ENCODE peak calls at places on chromosomes 11 and 22, in six cellular contexts. One of them, this sample, is unnamed.

GRCh38 chr22:46538816-46539163 is 1.4 kb upstream of the CELSR1 start:
- DNase-seq in AG09309: no peak
- DNase-seq in HAP-1: no peak
- DNase-seq in GM23248: peak
- DNase-seq in MM.1S: no peak
- DNase-seq in upper lobe of right lung: peak
- DNase-seq in this sample: peak

GRCh38 chr22:44330188-44330726 is 17.5 kb upstream of the SHISAL1 start:
- DNase-seq in AG09309: no peak
- DNase-seq in HAP-1: no peak
- DNase-seq in GM23248: no peak
- DNase-seq in MM.1S: no peak
- DNase-seq in upper lobe of right lung: no peak
- DNase-seq in this sample: no peak

GRCh38 chr11:108857382-108857781 is 192.5 kb downstream of the DDX10 start:
- DNase-seq in AG09309: no peak
- DNase-seq in HAP-1: no peak
- DNase-seq in GM23248: no peak
- DNase-seq in MM.1S: no peak
- DNase-seq in upper lobe of right lung: no peak
- DNase-seq in this sample: no peak

GRCh38 chr22:22547226-22547625 is 11.8 kb downstream of the PRAME start:
- DNase-seq in AG09309: no peak
- DNase-seq in HAP-1: no peak
- DNase-seq in GM23248: no peak
- DNase-seq in MM.1S: no peak
- DNase-seq in upper lobe of right lung: no peak
- DNase-seq in this sample: no peak

GRCh38 chr11:128884703-128885338 is 6.3 kb upstream of the KCNJ5 start:
- DNase-seq in AG09309: peak
- DNase-seq in HAP-1: peak
- DNase-seq in GM23248: peak
- DNase-seq in MM.1S: peak
- DNase-seq in upper lobe of right lung: no peak
- DNase-seq in this sample: peak

GRCh38 chr11:44130751-44131150 is 35.3 kb downstream of the EXT2 start:
- DNase-seq in AG09309: no peak
- DNase-seq in HAP-1: no peak
- DNase-seq in GM23248: no peak
- DNase-seq in MM.1S: no peak
- DNase-seq in upper lobe of right lung: no peak
- DNase-seq in this sample: no peak

GRCh38 chr22:23889620-23890019 is 4.6 kb upstream of the MIF start:
- DNase-seq in AG09309: no peak
- DNase-seq in HAP-1: no peak
- DNase-seq in GM23248: peak
- DNase-seq in MM.1S: no peak
- DNase-seq in upper lobe of right lung: no peak
- DNase-seq in this sample: no peak

GRCh38 chr11:76723142-76723541 is 52.6 kb upstream of the LRRC32 start:
- DNase-seq in AG09309: no peak
- DNase-seq in HAP-1: no peak
- DNase-seq in GM23248: no peak
- DNase-seq in MM.1S: no peak
- DNase-seq in upper lobe of right lung: no peak
- DNase-seq in this sample: no peak

GRCh38 chr11:86292912-86293606 is 9.0 kb upstream of the HIKESHI start:
- DNase-seq in AG09309: no peak
- DNase-seq in HAP-1: no peak
- DNase-seq in GM23248: no peak
- DNase-seq in MM.1S: no peak
- DNase-seq in upper lobe of right lung: no peak
- DNase-seq in this sample: no peak

GRCh38 chr11:126491092-126491491 is 135.6 kb downstream of the ST3GAL4 start:
- DNase-seq in AG09309: no peak
- DNase-seq in HAP-1: no peak
- DNase-seq in GM23248: no peak
- DNase-seq in MM.1S: peak
- DNase-seq in upper lobe of right lung: peak
- DNase-seq in this sample: no peak

GRCh38 chr11:18064450-18065048 is 18.5 kb upstream of the TPH1 start:
- DNase-seq in AG09309: no peak
- DNase-seq in HAP-1: no peak
- DNase-seq in GM23248: no peak
- DNase-seq in MM.1S: no peak
- DNase-seq in upper lobe of right lung: no peak
- DNase-seq in this sample: no peak

GRCh38 chr11:118915396-118915795 is 10.3 kb downstream of the BCL9L start:
- DNase-seq in AG09309: no peak
- DNase-seq in HAP-1: no peak
- DNase-seq in GM23248: no peak
- DNase-seq in MM.1S: no peak
- DNase-seq in upper lobe of right lung: no peak
- DNase-seq in this sample: no peak

GRCh38 chr11:118912742-118913410 is 12.8 kb downstream of the BCL9L start:
- DNase-seq in AG09309: no peak
- DNase-seq in HAP-1: no peak
- DNase-seq in GM23248: peak
- DNase-seq in MM.1S: no peak
- DNase-seq in upper lobe of right lung: no peak
- DNase-seq in this sample: peak

GRCh38 chr11:118911880-118912741 is 13.6 kb downstream of the BCL9L start:
- DNase-seq in AG09309: no peak
- DNase-seq in HAP-1: peak
- DNase-seq in GM23248: peak
- DNase-seq in MM.1S: no peak
- DNase-seq in upper lobe of right lung: peak
- DNase-seq in this sample: peak

GRCh38 chr11:118914178-118914918 is 11.4 kb downstream of the BCL9L start:
- DNase-seq in AG09309: no peak
- DNase-seq in HAP-1: no peak
- DNase-seq in GM23248: no peak
- DNase-seq in MM.1S: no peak
- DNase-seq in upper lobe of right lung: no peak
- DNase-seq in this sample: no peak

GRCh38 chr11:118913411-118914125 is 12.2 kb downstream of the BCL9L start:
- DNase-seq in AG09309: no peak
- DNase-seq in HAP-1: no peak
- DNase-seq in GM23248: peak
- DNase-seq in MM.1S: no peak
- DNase-seq in upper lobe of right lung: no peak
- DNase-seq in this sample: peak
- H3K4me3 ChIP-seq in AG09309: no peak
- H3K4me3 ChIP-seq in HAP-1: no peak
- H3K4me3 ChIP-seq in GM23248: no peak
- H3K4me3 ChIP-seq in MM.1S: no peak
- H3K4me3 ChIP-seq in upper lobe of right lung: peak
- H3K4me3 ChIP-seq in this sample: peak

GRCh38 chr11:38927993-38928392 is 2330.0 kb upstream of the RAG2 start:
- DNase-seq in AG09309: no peak
- DNase-seq in HAP-1: no peak
- DNase-seq in GM23248: no peak
- DNase-seq in MM.1S: no peak
- DNase-seq in upper lobe of right lung: no peak
- DNase-seq in this sample: peak
- H3K4me3 ChIP-seq in AG09309: no peak
- H3K4me3 ChIP-seq in HAP-1: no peak
- H3K4me3 ChIP-seq in GM23248: no peak
- H3K4me3 ChIP-seq in MM.1S: no peak
- H3K4me3 ChIP-seq in upper lobe of right lung: no peak
- H3K4me3 ChIP-seq in this sample: no peak

GRCh38 chr11:41659990-41660389 is 200.5 kb upstream of the LRRC4C start:
- DNase-seq in AG09309: no peak
- DNase-seq in HAP-1: no peak
- DNase-seq in GM23248: no peak
- DNase-seq in MM.1S: no peak
- DNase-seq in upper lobe of right lung: no peak
- DNase-seq in this sample: no peak
- H3K4me3 ChIP-seq in AG09309: no peak
- H3K4me3 ChIP-seq in HAP-1: no peak
- H3K4me3 ChIP-seq in GM23248: no peak
- H3K4me3 ChIP-seq in MM.1S: no peak
- H3K4me3 ChIP-seq in upper lobe of right lung: no peak
- H3K4me3 ChIP-seq in this sample: no peak

GRCh38 chr11:69449320-69450063 is 32.0 kb upstream of the LINC01488 start:
- DNase-seq in AG09309: no peak
- DNase-seq in HAP-1: no peak
- DNase-seq in GM23248: no peak
- DNase-seq in MM.1S: no peak
- DNase-seq in upper lobe of right lung: no peak
- DNase-seq in this sample: no peak
- H3K4me3 ChIP-seq in AG09309: no peak
- H3K4me3 ChIP-seq in HAP-1: no peak
- H3K4me3 ChIP-seq in GM23248: no peak
- H3K4me3 ChIP-seq in MM.1S: no peak
- H3K4me3 ChIP-seq in upper lobe of right lung: no peak
- H3K4me3 ChIP-seq in this sample: no peak

DNA sequence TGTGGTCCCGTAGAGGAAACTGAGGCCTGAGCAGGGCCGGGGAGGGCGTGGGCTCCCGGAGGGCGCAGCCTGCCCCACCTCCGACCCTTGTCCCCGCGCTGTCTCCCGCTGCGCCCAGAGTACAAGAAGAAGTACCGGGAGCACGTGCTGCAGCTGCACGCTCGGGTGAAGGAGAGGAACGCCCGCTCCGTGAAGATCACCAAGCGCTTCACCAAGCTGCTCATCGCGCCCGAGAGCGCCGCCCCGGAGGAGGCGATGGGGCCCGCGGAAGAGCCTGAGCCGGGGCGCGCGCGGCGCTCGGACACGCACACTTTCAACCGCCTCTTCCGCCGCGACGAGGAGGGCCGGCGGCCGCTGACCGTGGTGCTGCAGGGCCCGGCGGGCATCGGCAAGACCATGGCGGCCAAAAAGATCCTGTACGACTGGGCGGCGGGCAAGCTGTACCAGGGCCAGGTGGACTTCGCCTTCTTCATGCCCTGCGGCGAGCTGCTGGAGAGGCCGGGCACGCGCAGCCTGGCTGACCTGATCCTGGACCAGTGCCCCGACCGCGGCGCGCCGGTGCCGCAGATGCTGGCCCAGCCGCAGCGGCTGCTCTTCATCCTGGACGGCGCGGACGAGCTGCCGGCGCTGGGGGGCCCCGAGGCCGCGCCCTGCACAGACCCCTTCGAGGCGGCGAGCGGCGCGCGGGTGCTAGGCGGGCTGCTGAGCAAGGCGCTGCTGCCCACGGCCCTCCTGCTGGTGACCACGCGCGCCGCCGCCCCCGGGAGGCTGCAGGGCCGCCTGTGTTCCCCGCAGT is 2.0 kb downstream of the NLRP6 start:
- DNase-seq in AG09309: no peak
- DNase-seq in HAP-1: no peak
- DNase-seq in GM23248: peak
- DNase-seq in MM.1S: no peak
- DNase-seq in upper lobe of right lung: peak
- DNase-seq in this sample: peak
- H3K4me3 ChIP-seq in AG09309: no peak
- H3K4me3 ChIP-seq in HAP-1: no peak
- H3K4me3 ChIP-seq in GM23248: no peak
- H3K4me3 ChIP-seq in MM.1S: no peak
- H3K4me3 ChIP-seq in upper lobe of right lung: peak
- H3K4me3 ChIP-seq in this sample: no peak

GRCh38 chr11:93330446-93330984 is at the start of gene DEUP1:
- DNase-seq in AG09309: no peak
- DNase-seq in HAP-1: no peak
- DNase-seq in GM23248: peak
- DNase-seq in MM.1S: peak
- DNase-seq in upper lobe of right lung: peak
- DNase-seq in this sample: peak
- H3K4me3 ChIP-seq in AG09309: peak
- H3K4me3 ChIP-seq in HAP-1: no peak
- H3K4me3 ChIP-seq in GM23248: peak
- H3K4me3 ChIP-seq in MM.1S: no peak
- H3K4me3 ChIP-seq in upper lobe of right lung: peak
- H3K4me3 ChIP-seq in this sample: no peak

DNA sequence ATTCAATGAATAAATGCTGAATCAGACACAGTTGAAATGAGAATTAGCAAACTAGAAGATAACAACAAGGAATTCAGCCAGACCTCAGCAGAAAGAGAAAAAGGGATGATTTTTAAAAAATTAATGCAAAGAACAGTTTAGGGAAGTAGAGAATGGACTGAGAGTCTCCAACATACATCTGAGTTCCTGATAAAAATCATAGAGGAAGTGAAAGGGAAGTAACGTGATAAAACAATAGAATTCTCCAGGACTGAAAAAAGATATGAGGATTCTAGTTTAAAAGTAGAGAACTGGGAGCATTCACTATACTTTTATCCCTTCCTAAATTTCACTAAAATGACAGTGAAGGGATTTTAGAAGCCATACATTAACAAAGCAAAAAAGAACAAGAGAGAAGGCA is 592.0 kb downstream of the SOX6 start:
- DNase-seq in AG09309: no peak
- DNase-seq in HAP-1: no peak
- DNase-seq in GM23248: no peak
- DNase-seq in MM.1S: no peak
- DNase-seq in upper lobe of right lung: no peak
- DNase-seq in this sample: no peak
- H3K4me3 ChIP-seq in AG09309: no peak
- H3K4me3 ChIP-seq in HAP-1: no peak
- H3K4me3 ChIP-seq in GM23248: no peak
- H3K4me3 ChIP-seq in MM.1S: no peak
- H3K4me3 ChIP-seq in upper lobe of right lung: no peak
- H3K4me3 ChIP-seq in this sample: no peak

GRCh38 chr22:32828561-32828960 is 27.1 kb downstream of the TIMP3 start:
- DNase-seq in AG09309: no peak
- DNase-seq in HAP-1: no peak
- DNase-seq in GM23248: no peak
- DNase-seq in MM.1S: no peak
- DNase-seq in upper lobe of right lung: no peak
- DNase-seq in this sample: no peak
- H3K4me3 ChIP-seq in AG09309: no peak
- H3K4me3 ChIP-seq in HAP-1: no peak
- H3K4me3 ChIP-seq in GM23248: no peak
- H3K4me3 ChIP-seq in MM.1S: no peak
- H3K4me3 ChIP-seq in upper lobe of right lung: no peak
- H3K4me3 ChIP-seq in this sample: no peak

DNA sequence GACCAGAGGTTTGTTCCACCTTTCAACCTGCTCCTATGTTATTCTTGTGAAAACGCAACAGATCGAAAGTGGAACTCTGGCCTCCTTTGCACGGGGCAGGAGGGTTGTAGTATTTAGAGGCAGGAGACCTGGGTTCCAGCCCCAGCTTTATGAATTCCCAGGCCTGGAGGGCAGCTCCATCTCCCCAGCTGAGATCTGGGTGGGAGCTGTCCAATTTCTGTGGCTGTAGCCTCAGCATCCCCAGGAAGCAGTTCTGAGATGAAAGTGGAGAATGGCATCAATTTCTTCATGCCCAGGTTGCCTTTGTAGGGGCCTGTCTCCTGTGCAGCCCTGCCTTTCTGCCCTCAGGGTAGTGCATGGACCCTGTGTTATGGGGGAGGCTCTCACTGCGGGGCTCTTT is 4.1 kb downstream of the FADS2 start:
- DNase-seq in AG09309: no peak
- DNase-seq in HAP-1: no peak
- DNase-seq in GM23248: no peak
- DNase-seq in MM.1S: no peak
- DNase-seq in upper lobe of right lung: no peak
- DNase-seq in this sample: no peak
- H3K4me3 ChIP-seq in AG09309: no peak
- H3K4me3 ChIP-seq in HAP-1: no peak
- H3K4me3 ChIP-seq in GM23248: no peak
- H3K4me3 ChIP-seq in MM.1S: peak
- H3K4me3 ChIP-seq in upper lobe of right lung: no peak
- H3K4me3 ChIP-seq in this sample: no peak

This sample was measured in epithelial cell of esophagus.